ENCODE peak calls at places on chromosome 9, in ten cellular contexts. One of them, this sample, is unnamed.

GRCh38 chr9:130008577-130008976 is 34.4 kb downstream of the FNBP1 start:
- DNase-seq in upper lobe of right lung: no peak
- DNase-seq in OCI-M1: no peak
- DNase-seq in HCEC 1CT: no peak
- DNase-seq in T-helper 9 cell: no peak
- DNase-seq in CD4-positive, alpha-beta T cell: no peak
- DNase-seq in NCI-H1092: no peak
- DNase-seq in AG10803: no peak
- DNase-seq in activated T-helper 1 cell treated with anti-CD3 and anti-CD28 coated beads, Interleukin-12 subunit alpha, Interleukin-12 subunit beta, Interleukin-2, Interleukin-4 antibody, amounts not matched to agents 30 ng/mL and 10 ng/mL and 1 ng/mL, durations not matched to agents 14 hours and 24 hours and 36 hours: no peak
- DNase-seq in HFF-Myc: no peak
- DNase-seq in this sample: no peak

GRCh38 chr9:110015759-110016158 is 192.2 kb downstream of the C9orf152 start:
- DNase-seq in upper lobe of right lung: no peak
- DNase-seq in OCI-M1: peak
- DNase-seq in HCEC 1CT: peak
- DNase-seq in T-helper 9 cell: no peak
- DNase-seq in CD4-positive, alpha-beta T cell: no peak
- DNase-seq in NCI-H1092: no peak
- DNase-seq in AG10803: peak
- DNase-seq in activated T-helper 1 cell treated with anti-CD3 and anti-CD28 coated beads, Interleukin-12 subunit alpha, Interleukin-12 subunit beta, Interleukin-2, Interleukin-4 antibody, amounts not matched to agents 30 ng/mL and 10 ng/mL and 1 ng/mL, durations not matched to agents 14 hours and 24 hours and 36 hours: no peak
- DNase-seq in HFF-Myc: peak
- DNase-seq in this sample: no peak

GRCh38 chr9:117526674-117527073 is 111.8 kb upstream of the ASTN2 start:
- DNase-seq in upper lobe of right lung: no peak
- DNase-seq in OCI-M1: no peak
- DNase-seq in HCEC 1CT: no peak
- DNase-seq in T-helper 9 cell: no peak
- DNase-seq in CD4-positive, alpha-beta T cell: no peak
- DNase-seq in NCI-H1092: no peak
- DNase-seq in AG10803: no peak
- DNase-seq in activated T-helper 1 cell treated with anti-CD3 and anti-CD28 coated beads, Interleukin-12 subunit alpha, Interleukin-12 subunit beta, Interleukin-2, Interleukin-4 antibody, amounts not matched to agents 30 ng/mL and 10 ng/mL and 1 ng/mL, durations not matched to agents 14 hours and 24 hours and 36 hours: no peak
- DNase-seq in HFF-Myc: no peak
- DNase-seq in this sample: no peak

GRCh38 chr9:93669116-93669957 is 93.0 kb downstream of the PHF2 start:
- DNase-seq in upper lobe of right lung: peak
- DNase-seq in OCI-M1: no peak
- DNase-seq in HCEC 1CT: no peak
- DNase-seq in T-helper 9 cell: no peak
- DNase-seq in CD4-positive, alpha-beta T cell: no peak
- DNase-seq in NCI-H1092: no peak
- DNase-seq in AG10803: no peak
- DNase-seq in activated T-helper 1 cell treated with anti-CD3 and anti-CD28 coated beads, Interleukin-12 subunit alpha, Interleukin-12 subunit beta, Interleukin-2, Interleukin-4 antibody, amounts not matched to agents 30 ng/mL and 10 ng/mL and 1 ng/mL, durations not matched to agents 14 hours and 24 hours and 36 hours: no peak
- DNase-seq in HFF-Myc: no peak
- DNase-seq in this sample: no peak

GRCh38 chr9:134915046-134915930 is 2.4 kb downstream of the FCN1 start:
- DNase-seq in upper lobe of right lung: peak
- DNase-seq in OCI-M1: no peak
- DNase-seq in HCEC 1CT: no peak
- DNase-seq in T-helper 9 cell: no peak
- DNase-seq in CD4-positive, alpha-beta T cell: no peak
- DNase-seq in NCI-H1092: no peak
- DNase-seq in AG10803: no peak
- DNase-seq in activated T-helper 1 cell treated with anti-CD3 and anti-CD28 coated beads, Interleukin-12 subunit alpha, Interleukin-12 subunit beta, Interleukin-2, Interleukin-4 antibody, amounts not matched to agents 30 ng/mL and 10 ng/mL and 1 ng/mL, durations not matched to agents 14 hours and 24 hours and 36 hours: no peak
- DNase-seq in HFF-Myc: no peak
- DNase-seq in this sample: no peak

GRCh38 chr9:105065119-105066088 is 137.4 kb upstream of the ABCA1 start:
- DNase-seq in upper lobe of right lung: no peak
- DNase-seq in OCI-M1: peak
- DNase-seq in HCEC 1CT: no peak
- DNase-seq in T-helper 9 cell: no peak
- DNase-seq in CD4-positive, alpha-beta T cell: no peak
- DNase-seq in NCI-H1092: peak
- DNase-seq in AG10803: no peak
- DNase-seq in activated T-helper 1 cell treated with anti-CD3 and anti-CD28 coated beads, Interleukin-12 subunit alpha, Interleukin-12 subunit beta, Interleukin-2, Interleukin-4 antibody, amounts not matched to agents 30 ng/mL and 10 ng/mL and 1 ng/mL, durations not matched to agents 14 hours and 24 hours and 36 hours: no peak
- DNase-seq in HFF-Myc: no peak
- DNase-seq in this sample: no peak

GRCh38 chr9:134996591-134997530 is 79.1 kb upstream of the FCN1 start:
- DNase-seq in upper lobe of right lung: peak
- DNase-seq in OCI-M1: no peak
- DNase-seq in HCEC 1CT: no peak
- DNase-seq in T-helper 9 cell: no peak
- DNase-seq in CD4-positive, alpha-beta T cell: no peak
- DNase-seq in NCI-H1092: no peak
- DNase-seq in AG10803: no peak
- DNase-seq in activated T-helper 1 cell treated with anti-CD3 and anti-CD28 coated beads, Interleukin-12 subunit alpha, Interleukin-12 subunit beta, Interleukin-2, Interleukin-4 antibody, amounts not matched to agents 30 ng/mL and 10 ng/mL and 1 ng/mL, durations not matched to agents 14 hours and 24 hours and 36 hours: no peak
- DNase-seq in HFF-Myc: no peak
- DNase-seq in this sample: no peak

GRCh38 chr9:117073539-117074336 is 341.1 kb downstream of the ASTN2 start:
- DNase-seq in upper lobe of right lung: no peak
- DNase-seq in OCI-M1: peak
- DNase-seq in HCEC 1CT: no peak
- DNase-seq in T-helper 9 cell: no peak
- DNase-seq in CD4-positive, alpha-beta T cell: no peak
- DNase-seq in NCI-H1092: no peak
- DNase-seq in AG10803: no peak
- DNase-seq in activated T-helper 1 cell treated with anti-CD3 and anti-CD28 coated beads, Interleukin-12 subunit alpha, Interleukin-12 subunit beta, Interleukin-2, Interleukin-4 antibody, amounts not matched to agents 30 ng/mL and 10 ng/mL and 1 ng/mL, durations not matched to agents 14 hours and 24 hours and 36 hours: no peak
- DNase-seq in HFF-Myc: peak
- DNase-seq in this sample: no peak

GRCh38 chr9:137256839-137257238 is 1.7 kb downstream of the NELFB start:
- DNase-seq in upper lobe of right lung: no peak
- DNase-seq in OCI-M1: no peak
- DNase-seq in HCEC 1CT: no peak
- DNase-seq in T-helper 9 cell: no peak
- DNase-seq in CD4-positive, alpha-beta T cell: no peak
- DNase-seq in NCI-H1092: no peak
- DNase-seq in AG10803: no peak
- DNase-seq in activated T-helper 1 cell treated with anti-CD3 and anti-CD28 coated beads, Interleukin-12 subunit alpha, Interleukin-12 subunit beta, Interleukin-2, Interleukin-4 antibody, amounts not matched to agents 30 ng/mL and 10 ng/mL and 1 ng/mL, durations not matched to agents 14 hours and 24 hours and 36 hours: no peak
- DNase-seq in HFF-Myc: no peak
- DNase-seq in this sample: no peak

GRCh38 chr9:105901514-105902109 is 207.3 kb downstream of the TMEM38B start:
- DNase-seq in upper lobe of right lung: no peak
- DNase-seq in OCI-M1: peak
- DNase-seq in HCEC 1CT: no peak
- DNase-seq in T-helper 9 cell: no peak
- DNase-seq in CD4-positive, alpha-beta T cell: no peak
- DNase-seq in NCI-H1092: peak
- DNase-seq in AG10803: peak
- DNase-seq in activated T-helper 1 cell treated with anti-CD3 and anti-CD28 coated beads, Interleukin-12 subunit alpha, Interleukin-12 subunit beta, Interleukin-2, Interleukin-4 antibody, amounts not matched to agents 30 ng/mL and 10 ng/mL and 1 ng/mL, durations not matched to agents 14 hours and 24 hours and 36 hours: no peak
- DNase-seq in HFF-Myc: no peak
- DNase-seq in this sample: peak

GRCh38 chr9:112754578-112754977 is 4.0 kb downstream of the SNX30 start:
- DNase-seq in upper lobe of right lung: no peak
- DNase-seq in OCI-M1: peak
- DNase-seq in HCEC 1CT: no peak
- DNase-seq in T-helper 9 cell: peak
- DNase-seq in CD4-positive, alpha-beta T cell: no peak
- DNase-seq in NCI-H1092: no peak
- DNase-seq in AG10803: peak
- DNase-seq in activated T-helper 1 cell treated with anti-CD3 and anti-CD28 coated beads, Interleukin-12 subunit alpha, Interleukin-12 subunit beta, Interleukin-2, Interleukin-4 antibody, amounts not matched to agents 30 ng/mL and 10 ng/mL and 1 ng/mL, durations not matched to agents 14 hours and 24 hours and 36 hours: peak
- DNase-seq in HFF-Myc: peak
- DNase-seq in this sample: no peak

GRCh38 chr9:38342096-38342495 is 50.4 kb upstream of the ALDH1B1 start:
- DNase-seq in upper lobe of right lung: no peak
- DNase-seq in OCI-M1: no peak
- DNase-seq in HCEC 1CT: no peak
- DNase-seq in T-helper 9 cell: no peak
- DNase-seq in CD4-positive, alpha-beta T cell: no peak
- DNase-seq in NCI-H1092: no peak
- DNase-seq in AG10803: peak
- DNase-seq in activated T-helper 1 cell treated with anti-CD3 and anti-CD28 coated beads, Interleukin-12 subunit alpha, Interleukin-12 subunit beta, Interleukin-2, Interleukin-4 antibody, amounts not matched to agents 30 ng/mL and 10 ng/mL and 1 ng/mL, durations not matched to agents 14 hours and 24 hours and 36 hours: no peak
- DNase-seq in HFF-Myc: no peak
- DNase-seq in this sample: no peak

GRCh38 chr9:125538092-125538473 is 168.9 kb downstream of the MAPKAP1 start:
- DNase-seq in upper lobe of right lung: no peak
- DNase-seq in OCI-M1: no peak
- DNase-seq in HCEC 1CT: peak
- DNase-seq in T-helper 9 cell: no peak
- DNase-seq in CD4-positive, alpha-beta T cell: no peak
- DNase-seq in NCI-H1092: peak
- DNase-seq in AG10803: peak
- DNase-seq in activated T-helper 1 cell treated with anti-CD3 and anti-CD28 coated beads, Interleukin-12 subunit alpha, Interleukin-12 subunit beta, Interleukin-2, Interleukin-4 antibody, amounts not matched to agents 30 ng/mL and 10 ng/mL and 1 ng/mL, durations not matched to agents 14 hours and 24 hours and 36 hours: no peak
- DNase-seq in HFF-Myc: no peak
- DNase-seq in this sample: no peak